ENCODE peak calls at places on chromosome 14, in eight cellular contexts. One of them, this sample, is unnamed.

GRCh38 chr14:90454041-90455000 is 57.5 kb downstream of the CALM1 start:
- DNase-seq in NCI-H510A treated with DMSO at 0.1 percent for 48 hours: peak
- DNase-seq in SK-N-SH: peak
- DNase-seq in adrenal gland: peak
- DNase-seq in naive thymus-derived CD8-positive, alpha-beta T cell: no peak
- DNase-seq in epithelial cell of esophagus: peak
- DNase-seq in COR-L47: no peak
- DNase-seq in T-helper 2 cell: no peak
- DNase-seq in this sample: peak

GRCh38 chr14:92625213-92625612 is 111.6 kb downstream of the RIN3 start:
- DNase-seq in T-helper 2 cell: no peak
- DNase-seq in NCI-H510A treated with DMSO at 0.1 percent for 48 hours: no peak
- DNase-seq in SK-N-SH: no peak
- DNase-seq in adrenal gland: no peak
- DNase-seq in epithelial cell of esophagus: peak
- DNase-seq in COR-L47: no peak
- DNase-seq in naive thymus-derived CD8-positive, alpha-beta T cell: no peak
- DNase-seq in this sample: no peak

GRCh38 chr14:72559227-72559626 is 334.7 kb downstream of the DPF3 start:
- DNase-seq in naive thymus-derived CD8-positive, alpha-beta T cell: no peak
- DNase-seq in NCI-H510A treated with DMSO at 0.1 percent for 48 hours: no peak
- DNase-seq in SK-N-SH: no peak
- DNase-seq in adrenal gland: no peak
- DNase-seq in epithelial cell of esophagus: peak
- DNase-seq in T-helper 2 cell: no peak
- DNase-seq in COR-L47: no peak
- DNase-seq in this sample: no peak

GRCh38 chr14:77761205-77761931 is 412 bp upstream of the SNW1 start:
- DNase-seq in COR-L47: peak
- DNase-seq in adrenal gland: peak
- DNase-seq in naive thymus-derived CD8-positive, alpha-beta T cell: no peak
- DNase-seq in T-helper 2 cell: no peak
- DNase-seq in SK-N-SH: peak
- DNase-seq in NCI-H510A treated with DMSO at 0.1 percent for 48 hours: peak
- DNase-seq in epithelial cell of esophagus: peak
- DNase-seq in this sample: no peak

GRCh38 chr14:104897286-104898194 is 27.1 kb upstream of the PLD4 start:
- DNase-seq in epithelial cell of esophagus: no peak
- DNase-seq in adrenal gland: no peak
- DNase-seq in SK-N-SH: peak
- DNase-seq in naive thymus-derived CD8-positive, alpha-beta T cell: no peak
- DNase-seq in T-helper 2 cell: no peak
- DNase-seq in NCI-H510A treated with DMSO at 0.1 percent for 48 hours: no peak
- DNase-seq in COR-L47: no peak
- DNase-seq in this sample: no peak

GRCh38 chr14:96011609-96012008 is 27.6 kb upstream of the C14orf132 start:
- DNase-seq in epithelial cell of esophagus: no peak
- DNase-seq in SK-N-SH: no peak
- DNase-seq in COR-L47: no peak
- DNase-seq in naive thymus-derived CD8-positive, alpha-beta T cell: no peak
- DNase-seq in NCI-H510A treated with DMSO at 0.1 percent for 48 hours: no peak
- DNase-seq in adrenal gland: no peak
- DNase-seq in T-helper 2 cell: no peak
- DNase-seq in this sample: no peak

GRCh38 chr14:102544745-102545460 is 35.3 kb upstream of the ANKRD9 start:
- DNase-seq in COR-L47: no peak
- DNase-seq in NCI-H510A treated with DMSO at 0.1 percent for 48 hours: no peak
- DNase-seq in SK-N-SH: peak
- DNase-seq in adrenal gland: no peak
- DNase-seq in epithelial cell of esophagus: no peak
- DNase-seq in T-helper 2 cell: no peak
- DNase-seq in naive thymus-derived CD8-positive, alpha-beta T cell: no peak
- DNase-seq in this sample: no peak

GRCh38 chr14:34000396-34000795 is 49.5 kb upstream of the EGLN3 start:
- DNase-seq in SK-N-SH: no peak
- DNase-seq in NCI-H510A treated with DMSO at 0.1 percent for 48 hours: no peak
- DNase-seq in adrenal gland: no peak
- DNase-seq in T-helper 2 cell: no peak
- DNase-seq in naive thymus-derived CD8-positive, alpha-beta T cell: no peak
- DNase-seq in epithelial cell of esophagus: no peak
- DNase-seq in COR-L47: no peak
- DNase-seq in this sample: no peak

GRCh38 chr14:101065246-101065645 is 161.7 kb upstream of the RTL1 start:
- DNase-seq in COR-L47: no peak
- DNase-seq in T-helper 2 cell: no peak
- DNase-seq in adrenal gland: peak
- DNase-seq in naive thymus-derived CD8-positive, alpha-beta T cell: no peak
- DNase-seq in NCI-H510A treated with DMSO at 0.1 percent for 48 hours: no peak
- DNase-seq in epithelial cell of esophagus: no peak
- DNase-seq in SK-N-SH: no peak
- DNase-seq in this sample: no peak

GRCh38 chr14:75279739-75280447 is 1.3 kb downstream of the FOS start:
- DNase-seq in COR-L47: no peak
- DNase-seq in naive thymus-derived CD8-positive, alpha-beta T cell: peak
- DNase-seq in T-helper 2 cell: no peak
- DNase-seq in NCI-H510A treated with DMSO at 0.1 percent for 48 hours: no peak
- DNase-seq in SK-N-SH: peak
- DNase-seq in adrenal gland: peak
- DNase-seq in epithelial cell of esophagus: no peak
- DNase-seq in this sample: no peak

GRCh38 chr14:55599250-55599879 is 19.4 kb downstream of the KTN1 start:
- DNase-seq in SK-N-SH: no peak
- DNase-seq in NCI-H510A treated with DMSO at 0.1 percent for 48 hours: peak
- DNase-seq in adrenal gland: no peak
- DNase-seq in T-helper 2 cell: no peak
- DNase-seq in naive thymus-derived CD8-positive, alpha-beta T cell: no peak
- DNase-seq in epithelial cell of esophagus: peak
- DNase-seq in COR-L47: no peak
- DNase-seq in this sample: no peak

GRCh38 chr14:105476937-105477658 is 2.5 kb downstream of the CRIP2 start:
- DNase-seq in epithelial cell of esophagus: no peak
- DNase-seq in adrenal gland: no peak
- DNase-seq in COR-L47: peak
- DNase-seq in NCI-H510A treated with DMSO at 0.1 percent for 48 hours: no peak
- DNase-seq in SK-N-SH: peak
- DNase-seq in T-helper 2 cell: no peak
- DNase-seq in naive thymus-derived CD8-positive, alpha-beta T cell: no peak
- DNase-seq in this sample: peak

GRCh38 chr14:55129086-55129427 is at the start of gene LGALS3:
- DNase-seq in T-helper 2 cell: no peak
- DNase-seq in adrenal gland: peak
- DNase-seq in epithelial cell of esophagus: peak
- DNase-seq in naive thymus-derived CD8-positive, alpha-beta T cell: no peak
- DNase-seq in NCI-H510A treated with DMSO at 0.1 percent for 48 hours: no peak
- DNase-seq in COR-L47: no peak
- DNase-seq in SK-N-SH: peak
- DNase-seq in this sample: no peak

GRCh38 chr14:98466807-98467206 is 805.2 kb downstream of the BCL11B start:
- DNase-seq in T-helper 2 cell: no peak
- DNase-seq in SK-N-SH: no peak
- DNase-seq in adrenal gland: no peak
- DNase-seq in COR-L47: no peak
- DNase-seq in NCI-H510A treated with DMSO at 0.1 percent for 48 hours: no peak
- DNase-seq in naive thymus-derived CD8-positive, alpha-beta T cell: no peak
- DNase-seq in epithelial cell of esophagus: peak
- DNase-seq in this sample: no peak

GRCh38 chr14:69629225-69630127 is 18.1 kb downstream of the SUSD6 start:
- DNase-seq in epithelial cell of esophagus: no peak
- DNase-seq in naive thymus-derived CD8-positive, alpha-beta T cell: no peak
- DNase-seq in adrenal gland: no peak
- DNase-seq in SK-N-SH: no peak
- DNase-seq in T-helper 2 cell: no peak
- DNase-seq in COR-L47: no peak
- DNase-seq in NCI-H510A treated with DMSO at 0.1 percent for 48 hours: no peak
- DNase-seq in this sample: no peak

GRCh38 chr14:23009939-23010718 is at the start of gene C14orf93:
- DNase-seq in T-helper 2 cell: peak
- DNase-seq in NCI-H510A treated with DMSO at 0.1 percent for 48 hours: peak
- DNase-seq in COR-L47: peak
- DNase-seq in adrenal gland: peak
- DNase-seq in SK-N-SH: peak
- DNase-seq in epithelial cell of esophagus: peak
- DNase-seq in naive thymus-derived CD8-positive, alpha-beta T cell: peak
- DNase-seq in this sample: peak

GRCh38 chr14:84541008-84541407 is 988.9 kb upstream of the FLRT2 start:
- DNase-seq in naive thymus-derived CD8-positive, alpha-beta T cell: no peak
- DNase-seq in SK-N-SH: no peak
- DNase-seq in COR-L47: no peak
- DNase-seq in adrenal gland: no peak
- DNase-seq in T-helper 2 cell: no peak
- DNase-seq in NCI-H510A treated with DMSO at 0.1 percent for 48 hours: no peak
- DNase-seq in epithelial cell of esophagus: no peak
- DNase-seq in this sample: no peak

GRCh38 chr14:69004731-69005431 is 25.8 kb upstream of the ACTN1 start:
- DNase-seq in T-helper 2 cell: no peak
- DNase-seq in naive thymus-derived CD8-positive, alpha-beta T cell: no peak
- DNase-seq in NCI-H510A treated with DMSO at 0.1 percent for 48 hours: no peak
- DNase-seq in COR-L47: no peak
- DNase-seq in SK-N-SH: no peak
- DNase-seq in epithelial cell of esophagus: no peak
- DNase-seq in adrenal gland: no peak
- DNase-seq in this sample: no peak

GRCh38 chr14:43175896-43176295 is 1331.2 kb downstream of the FSCB start:
- DNase-seq in SK-N-SH: no peak
- DNase-seq in naive thymus-derived CD8-positive, alpha-beta T cell: no peak
- DNase-seq in adrenal gland: no peak
- DNase-seq in COR-L47: no peak
- DNase-seq in NCI-H510A treated with DMSO at 0.1 percent for 48 hours: no peak
- DNase-seq in epithelial cell of esophagus: no peak
- DNase-seq in T-helper 2 cell: no peak
- DNase-seq in this sample: no peak

GRCh38 chr14:100536141-100536540 is 51.1 kb downstream of the BEGAIN start:
- DNase-seq in COR-L47: no peak
- DNase-seq in SK-N-SH: peak
- DNase-seq in NCI-H510A treated with DMSO at 0.1 percent for 48 hours: no peak
- DNase-seq in T-helper 2 cell: no peak
- DNase-seq in adrenal gland: peak
- DNase-seq in epithelial cell of esophagus: no peak
- DNase-seq in naive thymus-derived CD8-positive, alpha-beta T cell: no peak
- DNase-seq in this sample: no peak

GRCh38 chr14:76958975-76959710 is 69.4 kb downstream of the IRF2BPL start:
- DNase-seq in NCI-H510A treated with DMSO at 0.1 percent for 48 hours: no peak
- DNase-seq in SK-N-SH: peak
- DNase-seq in naive thymus-derived CD8-positive, alpha-beta T cell: no peak
- DNase-seq in COR-L47: no peak
- DNase-seq in adrenal gland: no peak
- DNase-seq in T-helper 2 cell: no peak
- DNase-seq in epithelial cell of esophagus: peak
- DNase-seq in this sample: no peak

GRCh38 chr14:99663716-99664635 is 19.0 kb downstream of the HHIPL1 start:
- DNase-seq in T-helper 2 cell: no peak
- DNase-seq in COR-L47: peak
- DNase-seq in naive thymus-derived CD8-positive, alpha-beta T cell: no peak
- DNase-seq in NCI-H510A treated with DMSO at 0.1 percent for 48 hours: no peak
- DNase-seq in adrenal gland: no peak
- DNase-seq in SK-N-SH: no peak
- DNase-seq in epithelial cell of esophagus: no peak
- DNase-seq in this sample: no peak

GRCh38 chr14:25406818-25407217 is 356.9 kb upstream of the STXBP6 start:
- DNase-seq in adrenal gland: peak
- DNase-seq in COR-L47: peak
- DNase-seq in naive thymus-derived CD8-positive, alpha-beta T cell: no peak
- DNase-seq in epithelial cell of esophagus: peak
- DNase-seq in SK-N-SH: no peak
- DNase-seq in T-helper 2 cell: no peak
- DNase-seq in NCI-H510A treated with DMSO at 0.1 percent for 48 hours: peak
- DNase-seq in this sample: peak

GRCh38 chr14:94989946-94990345 is 167.4 kb downstream of the DICER1 start:
- DNase-seq in adrenal gland: no peak
- DNase-seq in NCI-H510A treated with DMSO at 0.1 percent for 48 hours: no peak
- DNase-seq in T-helper 2 cell: no peak
- DNase-seq in SK-N-SH: no peak
- DNase-seq in epithelial cell of esophagus: no peak
- DNase-seq in naive thymus-derived CD8-positive, alpha-beta T cell: no peak
- DNase-seq in COR-L47: peak
- DNase-seq in this sample: no peak

GRCh38 chr14:22390195-22390594 is 198.8 kb downstream of the DAD1 start:
- DNase-seq in NCI-H510A treated with DMSO at 0.1 percent for 48 hours: no peak
- DNase-seq in naive thymus-derived CD8-positive, alpha-beta T cell: no peak
- DNase-seq in COR-L47: no peak
- DNase-seq in SK-N-SH: no peak
- DNase-seq in epithelial cell of esophagus: peak
- DNase-seq in T-helper 2 cell: no peak
- DNase-seq in adrenal gland: no peak
- DNase-seq in this sample: no peak

GRCh38 chr14:30484976-30485375 is 74.0 kb upstream of the G2E3 start:
- DNase-seq in epithelial cell of esophagus: no peak
- DNase-seq in SK-N-SH: no peak
- DNase-seq in T-helper 2 cell: no peak
- DNase-seq in adrenal gland: no peak
- DNase-seq in COR-L47: no peak
- DNase-seq in NCI-H510A treated with DMSO at 0.1 percent for 48 hours: no peak
- DNase-seq in naive thymus-derived CD8-positive, alpha-beta T cell: no peak
- DNase-seq in this sample: no peak

GRCh38 chr14:75928587-75929230 is 53.1 kb downstream of the TGFB3 start:
- DNase-seq in COR-L47: no peak
- DNase-seq in epithelial cell of esophagus: no peak
- DNase-seq in NCI-H510A treated with DMSO at 0.1 percent for 48 hours: no peak
- DNase-seq in naive thymus-derived CD8-positive, alpha-beta T cell: no peak
- DNase-seq in T-helper 2 cell: no peak
- DNase-seq in adrenal gland: no peak
- DNase-seq in SK-N-SH: peak
- DNase-seq in this sample: no peak

GRCh38 chr14:84228702-84229101 is 1301.2 kb upstream of the FLRT2 start:
- DNase-seq in NCI-H510A treated with DMSO at 0.1 percent for 48 hours: no peak
- DNase-seq in adrenal gland: no peak
- DNase-seq in epithelial cell of esophagus: no peak
- DNase-seq in COR-L47: no peak
- DNase-seq in naive thymus-derived CD8-positive, alpha-beta T cell: no peak
- DNase-seq in SK-N-SH: no peak
- DNase-seq in T-helper 2 cell: no peak
- DNase-seq in this sample: no peak

GRCh38 chr14:104293851-104294627 is 155.7 kb downstream of the KIF26A start:
- DNase-seq in naive thymus-derived CD8-positive, alpha-beta T cell: no peak
- DNase-seq in adrenal gland: no peak
- DNase-seq in epithelial cell of esophagus: no peak
- DNase-seq in SK-N-SH: no peak
- DNase-seq in NCI-H510A treated with DMSO at 0.1 percent for 48 hours: no peak
- DNase-seq in T-helper 2 cell: peak
- DNase-seq in COR-L47: peak
- DNase-seq in this sample: no peak

GRCh38 chr14:95061317-95062093 is 95.8 kb downstream of the DICER1 start:
- DNase-seq in COR-L47: no peak
- DNase-seq in naive thymus-derived CD8-positive, alpha-beta T cell: no peak
- DNase-seq in NCI-H510A treated with DMSO at 0.1 percent for 48 hours: peak
- DNase-seq in T-helper 2 cell: no peak
- DNase-seq in SK-N-SH: no peak
- DNase-seq in adrenal gland: no peak
- DNase-seq in epithelial cell of esophagus: no peak
- DNase-seq in this sample: no peak

GRCh38 chr14:54815016-54815415 is 87.6 kb downstream of the GCH1 start:
- DNase-seq in T-helper 2 cell: no peak
- DNase-seq in COR-L47: no peak
- DNase-seq in SK-N-SH: no peak
- DNase-seq in NCI-H510A treated with DMSO at 0.1 percent for 48 hours: no peak
- DNase-seq in epithelial cell of esophagus: no peak
- DNase-seq in naive thymus-derived CD8-positive, alpha-beta T cell: no peak
- DNase-seq in adrenal gland: no peak
- DNase-seq in this sample: peak

GRCh38 chr14:104383931-104384775 is 195.4 kb upstream of the C14orf180 start:
- DNase-seq in naive thymus-derived CD8-positive, alpha-beta T cell: no peak
- DNase-seq in adrenal gland: no peak
- DNase-seq in epithelial cell of esophagus: no peak
- DNase-seq in SK-N-SH: peak
- DNase-seq in T-helper 2 cell: no peak
- DNase-seq in COR-L47: peak
- DNase-seq in NCI-H510A treated with DMSO at 0.1 percent for 48 hours: no peak
- DNase-seq in this sample: no peak

GRCh38 chr14:60642790-60643397 is 6.4 kb downstream of the SIX1 start:
- DNase-seq in naive thymus-derived CD8-positive, alpha-beta T cell: no peak
- DNase-seq in epithelial cell of esophagus: no peak
- DNase-seq in COR-L47: no peak
- DNase-seq in SK-N-SH: no peak
- DNase-seq in T-helper 2 cell: no peak
- DNase-seq in NCI-H510A treated with DMSO at 0.1 percent for 48 hours: no peak
- DNase-seq in adrenal gland: no peak
- DNase-seq in this sample: no peak

GRCh38 chr14:65813760-65814387 is 401.3 kb downstream of the FUT8 start:
- DNase-seq in T-helper 2 cell: no peak
- DNase-seq in COR-L47: no peak
- DNase-seq in NCI-H510A treated with DMSO at 0.1 percent for 48 hours: no peak
- DNase-seq in naive thymus-derived CD8-positive, alpha-beta T cell: no peak
- DNase-seq in adrenal gland: no peak
- DNase-seq in SK-N-SH: no peak
- DNase-seq in epithelial cell of esophagus: no peak
- DNase-seq in this sample: no peak

This sample was measured in NCI-H774.